ENCODE peak calls at places on chromosomes 16 and 17, in five cellular contexts. J is endothelial cell of umbilical vein, I is right lobe of liver, R is transverse colon, Z is stomach. B is an unnamed sample.

GRCh38 chr16:50335198-50335958 is 33.4 kb downstream of the BRD7 start:
- DNase-seq in J (no peak), I (no peak), R (no peak), Z (no peak), B (no peak)

GRCh38 chr16:4261557-4262172 is 11.2 kb downstream of the TFAP4 start:
- DNase-seq in J (peak), I (no peak), R (peak), Z (no peak), B (no peak)

GRCh38 chr17:37802712-37803416 is 58.0 kb upstream of the HNF1B start:
- DNase-seq in J (no peak), I (peak), R (no peak), Z (peak), B (no peak)

GRCh38 chr17:81340606-81341346 is 45.7 kb upstream of the SLC38A10 start:
- DNase-seq in J (peak), I (no peak), R (no peak), Z (no peak), B (peak)

GRCh38 chr17:78974635-78975591 is 4.8 kb downstream of the LGALS3BP start:
- DNase-seq in J (peak), I (peak), R (peak), Z (peak), B (no peak)

GRCh38 chr17:43026610-43027009 is 1.6 kb downstream of the RND2 start:
- DNase-seq in J (no peak), I (no peak), R (no peak), Z (no peak), B (no peak)

GRCh38 chr16:80569440-80570105 is 28.8 kb downstream of the DYNLRB2 start:
- DNase-seq in J (peak), I (no peak), R (no peak), Z (no peak), B (no peak)

GRCh38 chr16:30927789-30928378 is 4.5 kb downstream of the FBXL19 start:
- DNase-seq in J (peak), I (peak), R (peak), Z (no peak), B (peak)

GRCh38 chr16:52721331-52721730 is 174.4 kb upstream of the TOX3 start:
- DNase-seq in J (no peak), I (no peak), R (no peak), Z (no peak), B (no peak)

GRCh38 chr16:6362321-6362720 is 970.3 kb upstream of the RBFOX1 start:
- DNase-seq in J (no peak), I (no peak), R (no peak), Z (no peak), B (no peak)

GRCh38 chr17:80649672-80650338 is 105.2 kb downstream of the RPTOR start:
- DNase-seq in J (peak), I (no peak), R (no peak), Z (no peak), B (peak)

GRCh38 chr16:70652322-70652721 is 6.0 kb downstream of the IL34 start:
- DNase-seq in J (peak), I (no peak), R (no peak), Z (no peak), B (no peak)

GRCh38 chr17:40362696-40363479 is 1.6 kb downstream of the GJD3 start:
- DNase-seq in J (peak), I (peak), R (peak), Z (peak), B (peak)
- TF ChIP-seq POLR2A in J (no peak), I (peak), R (peak), Z (no peak), B (no peak)

GRCh38 chr17:69709441-69709840 is 294.9 kb downstream of the MAP2K6 start:
- DNase-seq in J (no peak), I (no peak), R (no peak), Z (no peak), B (no peak)
- TF ChIP-seq CTCF in J (no peak), I (no peak), R (no peak), Z (no peak), B (no peak)

DNA sequence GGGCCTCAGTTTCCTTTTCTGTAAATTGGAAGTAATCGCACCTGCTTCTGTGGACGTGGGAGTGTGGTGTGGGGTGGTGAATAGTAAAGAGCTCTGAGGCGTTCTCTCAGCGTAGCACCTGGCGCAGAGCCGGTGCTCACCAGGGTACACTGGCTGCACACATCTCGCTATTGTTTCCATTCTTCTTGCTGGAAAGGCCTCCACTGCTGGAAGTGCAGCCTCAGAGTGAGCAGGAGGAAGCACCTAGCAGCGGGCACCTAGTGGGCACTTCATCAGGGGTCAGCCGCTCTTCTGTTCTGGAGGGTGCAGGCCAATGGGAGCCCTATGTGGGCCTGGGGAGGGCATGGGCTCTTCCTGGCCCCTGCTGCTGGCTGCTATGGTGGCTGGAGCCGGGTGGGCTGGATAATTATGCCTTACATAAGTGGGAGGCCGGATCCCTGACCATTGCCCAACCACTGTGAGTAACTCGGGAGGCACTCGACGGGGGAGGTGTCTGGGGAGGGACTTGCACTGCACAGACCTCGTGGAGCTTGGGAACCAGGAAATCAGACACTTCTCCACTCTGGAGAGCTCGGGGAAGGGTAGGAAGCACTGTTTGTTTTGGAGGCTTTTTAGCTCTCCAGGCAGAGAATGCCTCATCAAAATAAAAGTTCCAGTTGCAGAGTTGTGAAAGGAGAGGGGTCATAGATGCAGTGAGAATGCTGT is 1.7 kb downstream of the MAP2K3 start:
- DNase-seq in J (peak), I (peak), R (peak), Z (peak), B (peak)
- TF ChIP-seq POLR2A in J (no peak), I (peak), R (peak), Z (no peak), B (no peak)

DNA sequence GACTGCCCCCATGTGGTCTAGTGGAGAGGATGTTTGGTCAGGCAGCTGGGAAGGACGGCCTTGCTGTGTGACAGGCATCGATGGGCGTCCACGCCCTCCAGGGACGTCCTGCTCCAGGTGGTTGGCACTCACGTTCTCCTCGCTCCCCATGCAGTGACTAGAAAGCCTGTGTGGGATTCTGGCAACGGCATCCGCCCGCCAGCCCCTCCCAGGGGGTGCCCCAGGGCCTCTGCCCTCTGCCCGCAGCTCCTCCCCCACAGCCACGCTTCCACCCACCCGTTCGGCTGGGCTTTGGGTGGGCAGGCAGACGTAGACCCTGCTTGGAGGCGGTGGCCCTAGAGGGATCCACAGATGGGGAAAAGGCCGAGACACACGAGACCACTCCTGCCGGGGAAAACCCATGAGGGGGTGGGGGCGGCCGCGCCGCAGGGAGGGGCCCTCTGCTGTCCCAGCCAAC is 4.7 kb upstream of the IL17C start:
- DNase-seq in J (peak), I (no peak), R (peak), Z (peak), B (peak)
- TF ChIP-seq CTCF in J (no peak), I (no peak), R (no peak), Z (no peak), B (no peak)

DNA sequence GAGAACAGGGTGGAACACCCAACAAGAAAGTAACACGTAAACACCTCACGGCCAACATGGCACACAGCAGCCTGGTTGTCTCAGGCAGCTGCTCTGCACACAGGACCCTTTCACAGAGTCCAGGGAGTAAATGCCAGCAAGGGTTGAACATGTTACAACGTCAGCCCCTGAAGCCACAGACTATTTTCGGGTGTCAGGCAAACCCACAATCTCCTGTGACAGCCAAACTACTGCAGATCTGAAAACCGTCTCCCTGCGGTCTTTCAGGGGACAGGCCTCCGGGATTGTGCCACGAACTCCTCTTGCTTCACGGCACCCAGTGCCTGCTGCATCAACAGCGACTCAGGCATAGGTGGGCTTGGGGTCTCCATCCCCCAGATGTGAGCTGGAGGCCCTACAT is 127.7 kb downstream of the XYLT1 start:
- DNase-seq in J (no peak), I (no peak), R (peak), Z (no peak), B (peak)
- TF ChIP-seq POLR2A in J (no peak), I (no peak), R (no peak), Z (no peak), B (no peak)

DNA sequence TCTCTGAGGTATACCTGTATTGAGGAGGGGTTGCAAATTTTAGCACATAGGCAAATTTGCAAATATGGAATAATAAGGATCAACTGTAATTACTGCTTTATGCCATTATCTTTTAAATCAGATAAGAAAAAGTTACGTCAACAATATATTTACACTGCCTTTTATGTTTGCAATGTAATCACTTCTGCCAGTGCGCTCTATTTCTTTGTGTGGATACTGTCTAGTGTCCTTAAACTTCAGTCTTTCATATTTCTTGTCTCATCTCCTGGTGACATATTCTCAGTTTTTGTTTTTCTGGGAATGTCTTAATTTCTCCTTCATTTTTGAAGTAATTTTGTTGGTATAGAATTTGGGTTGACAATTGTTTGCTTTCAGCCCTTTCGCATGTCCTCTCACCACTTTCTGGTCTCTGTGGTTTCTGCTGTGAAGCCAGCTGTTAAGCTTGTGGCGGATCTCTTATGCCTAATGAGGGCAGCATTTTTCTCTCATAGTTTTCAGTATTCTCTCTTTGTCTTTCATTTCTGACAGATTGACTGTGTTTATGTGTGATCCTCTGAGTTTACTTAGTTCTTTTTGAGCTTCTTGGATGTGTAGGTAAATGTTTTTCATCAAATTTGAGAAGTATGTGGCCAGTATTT is 37.6 kb upstream of the ABCC11 start:
- DNase-seq in J (no peak), I (no peak), R (no peak), Z (no peak), B (no peak)
- TF ChIP-seq CTCF in J (no peak), I (no peak), R (no peak), Z (no peak), B (no peak)

DNA sequence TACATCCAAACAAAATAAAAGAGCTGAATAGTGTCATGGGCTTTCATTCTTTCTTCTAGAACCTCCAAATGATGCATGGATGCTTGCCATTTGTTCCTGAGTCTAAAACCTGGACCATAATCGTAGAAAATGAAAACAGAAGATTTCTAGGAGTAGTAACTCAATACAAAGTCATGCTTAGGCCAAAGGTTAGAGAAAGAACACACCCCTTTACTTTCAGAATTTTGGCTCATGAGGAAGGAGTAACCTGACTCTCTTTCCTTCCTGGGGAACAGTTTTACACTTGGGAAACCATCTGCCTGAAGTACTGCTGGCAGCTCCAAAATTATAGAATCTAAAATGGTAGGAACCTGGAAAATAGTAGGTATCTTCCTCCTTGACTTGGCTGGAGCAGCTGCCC is 137.2 kb downstream of the SNX11 start:
- DNase-seq in J (no peak), I (no peak), R (no peak), Z (no peak), B (no peak)
- TF ChIP-seq POLR2A in J (no peak), I (no peak), R (no peak), Z (no peak), B (no peak)

DNA sequence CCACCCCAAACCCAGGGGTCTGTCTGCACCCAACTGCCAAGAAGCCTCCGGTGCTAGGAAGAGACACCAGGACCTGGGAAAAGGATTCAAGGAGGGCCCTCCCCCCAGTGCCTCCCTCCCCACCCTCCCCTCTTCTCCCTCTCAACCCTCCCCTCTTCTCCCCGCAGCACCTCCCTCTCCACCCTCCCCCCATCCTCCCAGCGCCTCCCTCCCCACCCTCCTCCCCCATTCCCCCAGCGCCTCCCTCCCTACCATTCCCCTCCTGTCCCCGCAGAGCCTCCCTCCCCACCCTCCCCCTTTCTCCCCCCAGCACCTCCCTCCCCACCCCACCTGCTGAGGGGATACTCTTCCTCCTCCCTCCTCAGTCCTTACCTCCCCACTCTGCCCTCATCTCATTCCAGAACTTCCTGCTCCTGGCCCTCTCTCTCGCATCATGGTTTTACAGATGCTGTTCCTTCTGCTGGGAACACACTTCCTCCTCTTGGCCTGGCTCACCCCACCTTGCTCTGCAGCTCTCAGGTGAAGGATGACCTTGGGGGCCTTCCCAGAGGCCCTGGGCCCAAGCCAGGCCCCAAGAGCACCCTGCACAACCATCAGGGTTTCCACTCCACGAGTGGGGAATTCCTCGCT is 4.9 kb downstream of the NTHL1 start:
- DNase-seq in J (no peak), I (no peak), R (no peak), Z (no peak), B (no peak)
- TF ChIP-seq CTCF in J (no peak), I (no peak), R (no peak), Z (no peak), B (no peak)

DNA sequence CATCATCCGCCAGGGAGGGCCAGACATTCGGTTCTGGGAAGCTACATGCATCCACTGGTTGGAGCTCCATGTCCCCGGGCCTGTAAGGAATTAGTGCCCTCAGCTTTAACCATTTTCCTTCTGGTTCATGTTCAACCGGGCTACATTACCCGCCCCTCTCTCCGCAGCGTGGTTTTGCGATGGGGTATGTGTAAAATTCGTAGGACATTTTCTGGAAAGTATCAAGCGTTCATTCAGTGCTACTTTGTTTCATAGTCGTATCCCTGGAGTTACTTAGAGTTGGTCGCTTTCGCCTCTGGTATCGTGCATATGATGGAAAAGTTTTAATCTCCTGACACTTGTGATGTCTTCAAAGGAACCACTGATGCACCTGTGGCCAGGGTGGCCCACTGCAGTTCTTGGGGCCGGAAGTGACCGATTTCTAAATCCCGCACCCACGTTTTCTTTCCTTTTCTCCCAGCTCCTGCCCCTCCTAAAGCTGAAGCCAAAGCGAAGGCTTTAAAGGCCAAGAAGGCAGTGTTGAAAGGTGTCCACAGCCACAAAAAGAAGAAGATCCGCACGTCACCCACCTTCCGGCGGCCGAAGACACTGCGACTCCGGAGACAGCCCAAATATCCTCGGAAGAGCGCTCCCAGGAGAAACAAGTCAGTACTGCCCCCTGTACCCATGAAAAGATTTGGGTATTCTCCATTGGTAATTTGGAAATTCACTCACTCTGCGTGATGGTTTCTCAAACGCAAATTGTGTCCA is 637 bp downstream of the RPL23A start:
- DNase-seq in J (no peak), I (no peak), R (no peak), Z (no peak), B (no peak)
- TF ChIP-seq POLR2A in J (peak), I (no peak), R (no peak), Z (no peak), B (no peak)

B was measured in spleen.